ENCODE peak calls at places on chromosomes 1 and 21, in seven cellular contexts. Z is A549, D is IMR-90, Q is H1, S is SK-N-SH, X is K562, F is GM12878. B is an unnamed sample.

GRCh38 chr1:109790735-109791494 is 27.2 kb upstream of the EPS8L3 start:
- DNase-seq in D (peak), Z (peak), F (peak), S (no peak), Q (no peak), X (peak), B (peak)

GRCh38 chr1:190046231-190046630 is 431.4 kb downstream of the BRINP3 start:
- DNase-seq in S (no peak), Z (no peak), Q (peak), X (no peak), F (no peak), D (no peak), B (no peak)

GRCh38 chr1:219163401-219163954 is 10.2 kb upstream of the LYPLAL1 start:
- DNase-seq in D (no peak), F (no peak), X (no peak), S (no peak), Z (no peak), Q (no peak), B (no peak)

GRCh38 chr1:45623972-45624371 is at the start of gene CCDC17:
- DNase-seq in F (no peak), X (no peak), S (no peak), D (no peak), Z (no peak), Q (no peak), B (no peak)

GRCh38 chr1:153608742-153609584 is 4.0 kb downstream of the S100A16 start:
- DNase-seq in X (peak), Z (peak), F (no peak), D (peak), S (no peak), Q (peak), B (peak)

GRCh38 chr21:32499249-32500055 is 85.9 kb downstream of the TCP10L start:
- DNase-seq in Q (no peak), Z (no peak), D (peak), S (no peak), X (no peak), F (no peak), B (no peak)

GRCh38 chr1:115840615-115841460 is at the start of gene NHLH2:
- DNase-seq in D (no peak), F (no peak), Z (no peak), S (peak), X (no peak), Q (no peak), B (no peak)

GRCh38 chr1:24901791-24902470 is 28.1 kb downstream of the RUNX3 start:
- DNase-seq in D (no peak), X (no peak), F (no peak), Z (no peak), Q (no peak), S (no peak), B (no peak)

GRCh38 chr1:9052272-9053049 is 17.0 kb downstream of the SLC2A5 start:
- DNase-seq in F (no peak), Q (no peak), X (no peak), S (no peak), D (no peak), Z (no peak), B (no peak)

GRCh38 chr1:59767119-59767518 is 47.6 kb upstream of the HOOK1 start:
- DNase-seq in D (no peak), X (no peak), Z (no peak), F (no peak), S (no peak), Q (no peak), B (peak)

DNA sequence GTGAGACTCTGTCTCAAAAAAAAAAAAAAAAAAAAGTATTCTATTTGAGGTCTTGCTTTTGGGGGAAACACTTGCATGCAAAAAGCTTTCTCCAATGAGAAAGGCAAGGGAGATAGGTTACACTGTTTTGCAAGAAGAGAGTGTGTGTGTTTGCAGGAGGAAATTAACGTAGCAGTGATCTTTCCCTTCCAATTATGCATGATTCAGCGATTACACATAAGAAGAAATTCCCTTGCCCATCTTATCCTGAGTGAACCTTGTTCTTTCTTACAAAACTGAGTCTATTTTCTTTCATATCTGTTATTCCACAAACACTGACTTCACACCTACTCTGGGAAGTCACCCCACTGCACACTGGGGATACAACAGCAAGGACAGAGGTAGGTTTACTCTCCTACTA is 335.0 kb downstream of the DSCAM start:
- DNase-seq in Z (peak), D (no peak), F (no peak), X (no peak), Q (no peak), S (no peak), B (no peak)
- TF ChIP-seq RFX5 in Z (no peak), D (no peak), F (no peak), X (no peak), Q (no peak), S (no peak), B (no peak)

GRCh38 chr21:34730756-34731445 is 62.1 kb downstream of the CLIC6 start:
- DNase-seq in F (no peak), Z (no peak), Q (no peak), D (no peak), S (no peak), X (no peak), B (no peak)
- TF ChIP-seq RFX5 in F (no peak), Z (no peak), Q (no peak), D (no peak), S (no peak), X (no peak), B (no peak)

GRCh38 chr21:46667191-46667734 is 31.8 kb downstream of the PRMT2 start:
- DNase-seq in Z (peak), D (peak), Q (no peak), F (no peak), X (no peak), S (peak), B (peak)

GRCh38 chr21:46665566-46665965 is 30.1 kb downstream of the PRMT2 start:
- DNase-seq in Z (no peak), D (no peak), Q (no peak), F (no peak), S (no peak), X (no peak), B (no peak)

GRCh38 chr21:46668381-46668780 is 32.9 kb downstream of the PRMT2 start:
- DNase-seq in F (no peak), D (no peak), Q (no peak), X (no peak), Z (no peak), S (no peak), B (no peak)

GRCh38 chr21:46664316-46664995 is 29.0 kb downstream of the PRMT2 start:
- DNase-seq in D (no peak), S (no peak), X (no peak), Q (no peak), Z (no peak), F (no peak), B (no peak)

DNA sequence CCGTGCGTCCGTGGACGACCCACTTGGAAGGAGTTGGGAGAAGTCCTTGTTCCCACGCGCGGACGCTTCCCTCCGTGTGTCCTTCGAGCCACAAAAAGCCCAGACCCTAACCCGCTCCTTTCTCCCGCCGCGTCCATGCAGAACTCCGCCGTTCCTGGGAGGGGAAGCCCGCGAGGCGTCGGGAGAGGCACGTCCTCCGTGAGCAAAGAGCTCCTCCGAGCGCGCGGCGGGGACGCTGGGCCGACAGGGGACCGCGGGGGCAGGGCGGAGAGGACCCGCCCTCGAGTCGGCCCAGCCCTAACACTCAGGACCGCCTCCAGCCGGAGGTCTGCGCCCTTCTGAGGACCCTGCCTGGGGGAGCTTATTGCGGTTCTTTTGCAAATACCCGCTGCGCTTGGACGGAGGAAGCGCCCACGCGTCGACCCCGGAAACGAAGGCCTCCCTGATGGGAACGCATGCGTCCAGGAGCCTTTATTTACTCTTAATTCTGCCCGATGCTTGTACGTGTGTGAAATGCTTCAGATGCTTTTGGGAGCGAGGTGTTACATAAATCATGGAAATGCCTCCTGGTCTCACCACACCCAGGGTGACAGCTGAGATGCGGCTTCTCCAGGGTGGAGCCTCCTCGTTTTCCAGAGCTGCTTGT is 32.4 kb downstream of the PRMT2 start:
- DNase-seq in X (no peak), S (peak), F (no peak), Z (peak), Q (no peak), D (peak), B (peak)
- TF ChIP-seq RFX5 in X (no peak), S (no peak), F (no peak), Z (no peak), Q (no peak), D (no peak), B (no peak)

GRCh38 chr1:208219098-208219658 is 25.0 kb downstream of the PLXNA2 start:
- DNase-seq in X (peak), S (no peak), F (no peak), D (no peak), Q (no peak), Z (no peak), B (no peak)

GRCh38 chr1:208221291-208221622 is 22.9 kb downstream of the PLXNA2 start:
- DNase-seq in Z (no peak), F (no peak), X (peak), S (no peak), D (no peak), Q (no peak), B (no peak)

GRCh38 chr1:208217774-208218173 is 26.4 kb downstream of the PLXNA2 start:
- DNase-seq in D (no peak), S (no peak), X (peak), Z (no peak), Q (no peak), F (no peak), B (no peak)

GRCh38 chr1:208218237-208219097 is 25.7 kb downstream of the PLXNA2 start:
- DNase-seq in S (no peak), F (no peak), Q (no peak), D (no peak), Z (no peak), X (no peak), B (no peak)

GRCh38 chr1:208219659-208220282 is 24.4 kb downstream of the PLXNA2 start:
- DNase-seq in D (peak), Q (no peak), S (no peak), X (peak), F (no peak), Z (no peak), B (no peak)
- TF ChIP-seq RFX5 in D (no peak), Q (no peak), S (no peak), X (peak), F (no peak), Z (no peak), B (no peak)

GRCh38 chr1:82390627-82391026 is 589.9 kb downstream of the ADGRL2 start:
- DNase-seq in D (no peak), X (no peak), S (no peak), Q (no peak), F (no peak), Z (no peak), B (no peak)

GRCh38 chr1:82391712-82392111 is 591.0 kb downstream of the ADGRL2 start:
- DNase-seq in D (no peak), X (no peak), Z (no peak), F (no peak), Q (no peak), S (no peak), B (no peak)

GRCh38 chr1:82387070-82387366 is 586.3 kb downstream of the ADGRL2 start:
- DNase-seq in Z (no peak), X (no peak), Q (no peak), F (no peak), D (no peak), S (no peak), B (no peak)

GRCh38 chr1:82386365-82387069 is 585.8 kb downstream of the ADGRL2 start:
- DNase-seq in D (no peak), X (no peak), Z (no peak), Q (no peak), F (no peak), S (no peak), B (no peak)

GRCh38 chr1:82388679-82389078 is 587.9 kb downstream of the ADGRL2 start:
- DNase-seq in Q (no peak), F (no peak), Z (no peak), X (no peak), S (no peak), D (peak), B (no peak)
- TF ChIP-seq RFX5 in Q (no peak), F (no peak), Z (no peak), X (no peak), S (no peak), D (no peak), B (no peak)

DNA sequence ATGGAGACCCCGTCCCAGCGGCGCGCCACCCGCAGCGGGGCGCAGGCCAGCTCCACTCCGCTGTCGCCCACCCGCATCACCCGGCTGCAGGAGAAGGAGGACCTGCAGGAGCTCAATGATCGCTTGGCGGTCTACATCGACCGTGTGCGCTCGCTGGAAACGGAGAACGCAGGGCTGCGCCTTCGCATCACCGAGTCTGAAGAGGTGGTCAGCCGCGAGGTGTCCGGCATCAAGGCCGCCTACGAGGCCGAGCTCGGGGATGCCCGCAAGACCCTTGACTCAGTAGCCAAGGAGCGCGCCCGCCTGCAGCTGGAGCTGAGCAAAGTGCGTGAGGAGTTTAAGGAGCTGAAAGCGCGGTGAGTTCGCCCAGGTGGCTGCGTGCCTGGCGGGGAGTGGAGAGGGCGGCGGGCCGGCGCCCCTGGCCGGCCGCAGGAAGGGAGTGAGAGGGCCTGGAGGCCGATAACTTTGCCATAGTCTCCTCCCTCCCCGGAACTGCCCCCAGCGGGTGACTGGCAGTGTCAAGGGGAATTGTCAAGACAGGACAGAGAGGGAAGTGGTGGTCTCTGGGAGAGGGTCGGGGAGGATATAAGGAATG is 505 bp downstream of the LMNA start:
- DNase-seq in S (peak), Z (no peak), D (no peak), X (peak), Q (no peak), F (no peak), B (no peak)
- TF ChIP-seq RFX5 in S (no peak), Z (no peak), D (no peak), X (no peak), Q (no peak), F (no peak), B (no peak)

GRCh38 chr21:14213164-14213563 is 2.4 kb upstream of the LIPI start:
- DNase-seq in F (no peak), X (no peak), D (no peak), S (no peak), Q (no peak), Z (no peak), B (no peak)

GRCh38 chr21:14210738-14211137 is at the start of gene LIPI:
- DNase-seq in D (no peak), X (no peak), Z (no peak), S (no peak), Q (no peak), F (no peak), B (no peak)

DNA sequence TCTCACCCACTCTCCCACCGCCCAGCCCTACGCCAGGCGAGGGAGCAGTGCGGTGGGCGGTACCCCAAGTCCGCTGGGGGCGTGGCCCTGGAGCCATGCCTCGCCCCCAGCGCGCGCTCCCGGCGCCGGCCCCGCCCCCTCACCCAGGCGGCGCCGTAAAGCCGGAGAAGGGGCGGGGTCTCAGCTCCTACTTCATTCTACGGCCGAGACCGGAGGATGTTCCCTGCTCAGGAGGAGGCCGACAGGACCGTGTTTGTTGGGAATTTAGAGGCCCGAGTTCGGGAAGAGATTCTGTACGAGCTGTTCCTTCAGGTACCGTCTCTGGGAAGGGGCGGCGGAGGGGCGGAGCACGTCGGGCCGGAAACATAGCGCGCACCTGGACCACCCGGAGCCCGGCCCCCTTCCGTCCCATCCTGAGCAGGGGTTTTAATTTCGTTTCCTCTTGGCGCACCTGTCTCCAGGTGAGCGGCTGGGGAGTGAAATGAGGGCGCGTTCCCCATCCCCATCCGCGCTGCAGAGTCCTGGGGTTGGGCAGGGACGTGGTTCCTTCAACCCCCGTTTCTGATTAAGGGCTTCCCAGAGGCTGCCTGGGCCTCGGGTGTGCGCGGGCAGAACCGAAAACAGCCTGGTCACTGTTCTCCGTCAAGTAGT is at the start of gene RBM11:
- DNase-seq in S (peak), Z (peak), X (peak), F (no peak), Q (peak), D (peak), B (peak)
- TF ChIP-seq RFX5 in S (no peak), Z (no peak), X (no peak), F (no peak), Q (no peak), D (no peak), B (no peak)

GRCh38 chr1:83807792-83808191 is 191.1 kb downstream of the TTLL7 start:
- DNase-seq in F (no peak), Z (no peak), X (no peak), S (peak), D (no peak), Q (no peak), B (no peak)
- TF ChIP-seq RFX5 in F (no peak), Z (no peak), X (no peak), S (no peak), D (no peak), Q (no peak), B (no peak)

GRCh38 chr1:119294199-119294598 is 74.4 kb upstream of the HAO2 start:
- DNase-seq in F (no peak), Z (no peak), X (no peak), D (no peak), Q (no peak), S (no peak), B (no peak)

GRCh38 chr1:119298687-119299086 is 69.9 kb upstream of the HAO2 start:
- DNase-seq in F (no peak), S (no peak), Z (no peak), Q (no peak), X (no peak), D (peak), B (peak)

GRCh38 chr1:119293777-119294176 is 74.8 kb upstream of the HAO2 start:
- DNase-seq in F (no peak), X (no peak), Q (no peak), S (no peak), D (no peak), Z (no peak), B (no peak)

GRCh38 chr1:119291611-119292206 is 76.9 kb upstream of the HAO2 start:
- DNase-seq in S (no peak), Z (no peak), X (no peak), D (no peak), F (no peak), Q (no peak), B (no peak)

DNA sequence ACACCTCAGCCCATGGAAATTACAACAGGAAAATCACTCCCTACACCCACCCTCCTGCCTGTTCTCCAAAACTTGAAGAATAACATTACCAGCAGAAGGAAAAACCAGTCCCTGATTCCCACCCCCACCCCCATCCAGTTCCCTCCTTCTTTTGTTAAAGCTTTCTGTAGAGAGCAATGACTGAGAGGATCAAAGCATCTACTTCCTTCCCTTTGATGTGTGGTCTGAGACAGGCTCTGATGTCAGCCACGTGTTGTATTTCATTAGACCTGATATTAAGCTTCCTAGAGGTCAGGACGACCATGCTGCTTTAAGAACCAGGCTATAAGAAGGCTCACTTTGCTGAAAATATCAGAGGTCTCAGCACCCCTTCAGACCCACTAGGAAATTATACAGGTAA is 73.9 kb upstream of the HAO2 start:
- DNase-seq in S (no peak), D (no peak), Z (no peak), X (no peak), F (no peak), Q (no peak), B (peak)
- TF ChIP-seq RFX5 in S (no peak), D (no peak), Z (no peak), X (no peak), F (no peak), Q (no peak), B (no peak)

B was measured in HepG2.